ENCODE peak calls at places on chromosomes 11 and 22, in seven cellular contexts. One of them, this sample, is unnamed.

GRCh38 chr22:38461057-38461413 is 6.0 kb upstream of the KCNJ4 start:
- DNase-seq in fibroblast of lung: no peak
- DNase-seq in GM23248: no peak
- DNase-seq in MM.1S: no peak
- DNase-seq in hepatocyte: no peak
- DNase-seq in H9: no peak
- DNase-seq in H1: no peak
- DNase-seq in this sample: no peak

GRCh38 chr11:109197656-109198055 is 224.3 kb upstream of the C11orf87 start:
- DNase-seq in fibroblast of lung: no peak
- DNase-seq in GM23248: peak; percentile 25
- DNase-seq in MM.1S: no peak
- DNase-seq in hepatocyte: no peak
- DNase-seq in H9: no peak
- DNase-seq in H1: no peak
- DNase-seq in this sample: no peak

GRCh38 chr11:65479184-65480145 is 19.4 kb upstream of the MALAT1 start:
- DNase-seq in fibroblast of lung: peak; percentile 93
- DNase-seq in GM23248: peak; percentile 98
- DNase-seq in MM.1S: no peak
- DNase-seq in hepatocyte: peak; percentile 71
- DNase-seq in H9: peak; percentile 76
- DNase-seq in H1: peak; percentile 66
- DNase-seq in this sample: peak; percentile 60

GRCh38 chr11:13338437-13339069 is 61.0 kb downstream of the BMAL1 start:
- DNase-seq in fibroblast of lung: peak; percentile 65
- DNase-seq in GM23248: peak; percentile 79
- DNase-seq in MM.1S: peak; percentile 21
- DNase-seq in hepatocyte: no peak
- DNase-seq in H9: no peak
- DNase-seq in H1: no peak
- DNase-seq in this sample: no peak

GRCh38 chr11:70491696-70492472 is 93.6 kb downstream of the CTTN start:
- DNase-seq in fibroblast of lung: no peak
- DNase-seq in GM23248: no peak
- DNase-seq in MM.1S: no peak
- DNase-seq in hepatocyte: no peak
- DNase-seq in H9: no peak
- DNase-seq in H1: no peak
- DNase-seq in this sample: no peak

GRCh38 chr11:64763804-64764611 is 4.2 kb upstream of the PYGM start:
- DNase-seq in fibroblast of lung: no peak
- DNase-seq in GM23248: no peak
- DNase-seq in MM.1S: no peak
- DNase-seq in hepatocyte: no peak
- DNase-seq in H9: no peak
- DNase-seq in H1: no peak
- DNase-seq in this sample: no peak

GRCh38 chr22:22387386-22387736 is 121.2 kb downstream of the ZNF280B start:
- DNase-seq in fibroblast of lung: no peak
- DNase-seq in GM23248: no peak
- DNase-seq in MM.1S: no peak
- DNase-seq in hepatocyte: no peak
- DNase-seq in H9: no peak
- DNase-seq in H1: no peak
- DNase-seq in this sample: no peak

GRCh38 chr11:64120951-64121569 is 44.9 kb downstream of the MACROD1 start:
- DNase-seq in fibroblast of lung: peak; percentile 29
- DNase-seq in GM23248: peak; percentile 31
- DNase-seq in MM.1S: no peak
- DNase-seq in hepatocyte: no peak
- DNase-seq in H9: no peak
- DNase-seq in H1: no peak
- DNase-seq in this sample: no peak

GRCh38 chr11:119206512-119207299 is 567 bp downstream of the CBL start:
- DNase-seq in fibroblast of lung: no peak
- DNase-seq in GM23248: peak; percentile 68
- DNase-seq in MM.1S: peak; percentile 15
- DNase-seq in hepatocyte: peak; percentile 72
- DNase-seq in H9: peak; percentile 62
- DNase-seq in H1: peak; percentile 81
- DNase-seq in this sample: peak; percentile 81

GRCh38 chr11:46369458-46370152 is 11.9 kb upstream of the MDK start:
- DNase-seq in fibroblast of lung: peak; percentile 69
- DNase-seq in GM23248: peak; percentile 80
- DNase-seq in MM.1S: peak; percentile 41
- DNase-seq in hepatocyte: peak; percentile 86
- DNase-seq in H9: peak; percentile 91
- DNase-seq in H1: peak; percentile 86
- DNase-seq in this sample: peak; percentile 91

GRCh38 chr11:18455686-18456372 is at the start of gene LDHAL6A:
- DNase-seq in fibroblast of lung: no peak
- DNase-seq in GM23248: no peak
- DNase-seq in MM.1S: no peak
- DNase-seq in hepatocyte: no peak
- DNase-seq in H9: peak; percentile 56
- DNase-seq in H1: peak; percentile 53
- DNase-seq in this sample: no peak

GRCh38 chr11:69292221-69292648 is 1.7 kb upstream of the MYEOV start:
- DNase-seq in fibroblast of lung: peak; percentile 26
- DNase-seq in GM23248: peak; percentile 33
- DNase-seq in MM.1S: peak; percentile 11
- DNase-seq in hepatocyte: no peak
- DNase-seq in H9: peak; percentile 71
- DNase-seq in H1: peak; percentile 84
- DNase-seq in this sample: no peak

GRCh38 chr11:124717421-124717785 is 22.3 kb upstream of the NRGN start:
- DNase-seq in fibroblast of lung: no peak
- DNase-seq in GM23248: no peak
- DNase-seq in MM.1S: no peak
- DNase-seq in hepatocyte: no peak
- DNase-seq in H9: no peak
- DNase-seq in H1: no peak
- DNase-seq in this sample: no peak

GRCh38 chr11:69931060-69931910 is 112.1 kb upstream of the FGF3 start:
- DNase-seq in fibroblast of lung: no peak
- DNase-seq in GM23248: no peak
- DNase-seq in MM.1S: no peak
- DNase-seq in hepatocyte: no peak
- DNase-seq in H9: no peak
- DNase-seq in H1: no peak
- DNase-seq in this sample: no peak

GRCh38 chr11:123560001-123560400 is 94.4 kb downstream of the SCN3B start:
- DNase-seq in fibroblast of lung: peak; percentile 46
- DNase-seq in GM23248: peak; percentile 93
- DNase-seq in MM.1S: no peak
- DNase-seq in hepatocyte: peak; percentile 51
- DNase-seq in H9: no peak
- DNase-seq in H1: no peak
- DNase-seq in this sample: peak; percentile 72

GRCh38 chr11:35617687-35618496 is at the start of gene FJX1:
- DNase-seq in fibroblast of lung: peak; percentile 92
- DNase-seq in GM23248: peak; percentile 95
- DNase-seq in MM.1S: peak; percentile 69
- DNase-seq in hepatocyte: peak; percentile 82
- DNase-seq in H9: peak; percentile 84
- DNase-seq in H1: peak; percentile 86
- DNase-seq in this sample: peak; percentile 96

GRCh38 chr11:113504586-113504985 is 29.4 kb upstream of the DRD2 start:
- DNase-seq in fibroblast of lung: no peak
- DNase-seq in GM23248: no peak
- DNase-seq in MM.1S: no peak
- DNase-seq in hepatocyte: no peak
- DNase-seq in H9: no peak
- DNase-seq in H1: no peak
- DNase-seq in this sample: no peak

GRCh38 chr11:70158201-70158600 is 44.9 kb upstream of the FADD start:
- DNase-seq in fibroblast of lung: peak; percentile 13
- DNase-seq in GM23248: peak; percentile 71
- DNase-seq in MM.1S: no peak
- DNase-seq in hepatocyte: peak; percentile 48
- DNase-seq in H9: peak; percentile 85
- DNase-seq in H1: peak; percentile 80
- DNase-seq in this sample: peak; percentile 58

GRCh38 chr11:62994775-62995174 is 10.0 kb upstream of the SLC22A6 start:
- DNase-seq in fibroblast of lung: no peak
- DNase-seq in GM23248: no peak
- DNase-seq in MM.1S: no peak
- DNase-seq in hepatocyte: no peak
- DNase-seq in H9: no peak
- DNase-seq in H1: no peak
- DNase-seq in this sample: no peak

GRCh38 chr11:102986815-102987214 is 31.3 kb upstream of the MMP13 start:
- DNase-seq in fibroblast of lung: peak; percentile 78
- DNase-seq in GM23248: peak; percentile 71
- DNase-seq in MM.1S: no peak
- DNase-seq in hepatocyte: no peak
- DNase-seq in H9: no peak
- DNase-seq in H1: no peak
- DNase-seq in this sample: no peak

GRCh38 chr11:126968915-126969314 is 31.7 kb downstream of the KIRREL3 start:
- DNase-seq in fibroblast of lung: no peak
- DNase-seq in GM23248: peak; percentile 52
- DNase-seq in MM.1S: peak; percentile 45
- DNase-seq in hepatocyte: no peak
- DNase-seq in H9: peak; percentile 83
- DNase-seq in H1: peak; percentile 73
- DNase-seq in this sample: no peak

GRCh38 chr22:38949889-38950405 is 7.5 kb upstream of the APOBEC3A start:
- DNase-seq in fibroblast of lung: no peak
- DNase-seq in GM23248: no peak
- DNase-seq in MM.1S: no peak
- DNase-seq in hepatocyte: no peak
- DNase-seq in H9: no peak
- DNase-seq in H1: no peak
- DNase-seq in this sample: no peak

GRCh38 chr11:28674432-28675076 is 566.4 kb downstream of the METTL15 start:
- DNase-seq in fibroblast of lung: peak; percentile 68
- DNase-seq in GM23248: peak; percentile 83
- DNase-seq in MM.1S: no peak
- DNase-seq in hepatocyte: peak; percentile 30
- DNase-seq in H9: peak; percentile 51
- DNase-seq in H1: peak; percentile 61
- DNase-seq in this sample: peak; percentile 28

GRCh38 chr22:22881116-22882032 is 6.2 kb upstream of the IGLL5 start:
- DNase-seq in fibroblast of lung: no peak
- DNase-seq in GM23248: no peak
- DNase-seq in MM.1S: peak; percentile 39
- DNase-seq in hepatocyte: no peak
- DNase-seq in H9: peak; percentile 3
- DNase-seq in H1: no peak
- DNase-seq in this sample: peak; percentile 79

GRCh38 chr22:32206774-32207758 is 2.2 kb upstream of the RFPL2 start:
- DNase-seq in fibroblast of lung: no peak
- DNase-seq in GM23248: peak; percentile 33
- DNase-seq in MM.1S: peak; percentile 59
- DNase-seq in hepatocyte: peak; percentile 39
- DNase-seq in H9: peak; percentile 87
- DNase-seq in H1: peak; percentile 61
- DNase-seq in this sample: peak; percentile 32

GRCh38 chr11:86459682-86460460 is 85.2 kb downstream of the CCDC81 start:
- DNase-seq in fibroblast of lung: peak; percentile 71
- DNase-seq in GM23248: peak; percentile 85
- DNase-seq in MM.1S: no peak
- DNase-seq in hepatocyte: peak; percentile 39
- DNase-seq in H9: peak; percentile 45
- DNase-seq in H1: no peak
- DNase-seq in this sample: peak; percentile 14
- H3K4me1 ChIP-seq in fibroblast of lung: peaks cover 20% of the 10 kb centered on the region
- H3K4me1 ChIP-seq in GM23248: peaks cover 24% of the 10 kb centered on the region
- H3K4me1 ChIP-seq in MM.1S: no peaks in the 10 kb centered on the region
- H3K4me1 ChIP-seq in hepatocyte: no peaks in the 10 kb centered on the region
- H3K4me1 ChIP-seq in H9: no peaks in the 10 kb centered on the region
- H3K4me1 ChIP-seq in H1: no peaks in the 10 kb centered on the region
- H3K4me1 ChIP-seq in this sample: peaks cover 21% of the 10 kb centered on the region

DNA sequence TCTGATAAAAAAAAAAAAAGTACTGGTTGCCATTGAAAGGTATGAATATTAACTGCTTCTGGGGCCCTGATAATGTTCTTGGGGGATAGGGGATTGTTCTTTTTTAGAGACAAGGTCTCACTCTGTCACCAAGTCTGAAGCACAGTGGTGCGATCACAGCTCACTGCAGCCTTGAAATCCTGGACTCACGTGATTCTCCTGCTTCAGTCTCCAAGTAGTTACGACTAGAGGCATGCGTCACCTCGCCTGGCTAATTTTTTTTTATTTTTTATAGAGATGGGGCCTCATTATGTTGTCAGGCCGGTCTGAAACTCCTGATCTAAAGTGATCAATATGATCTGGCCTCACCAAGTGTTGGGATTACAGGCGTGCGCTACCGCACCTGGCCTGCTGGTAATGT is 63.5 kb downstream of the FCHSD2 start:
- DNase-seq in fibroblast of lung: no peak
- DNase-seq in GM23248: no peak
- DNase-seq in MM.1S: no peak
- DNase-seq in hepatocyte: no peak
- DNase-seq in H9: no peak
- DNase-seq in H1: no peak
- DNase-seq in this sample: no peak
- H3K79me2 ChIP-seq in fibroblast of lung: no peaks in the 10 kb centered on the region
- H3K79me2 ChIP-seq in GM23248: peaks cover 26% of the 10 kb centered on the region
- H3K79me2 ChIP-seq in MM.1S: peaks cover 82% of the 10 kb centered on the region
- H3K79me2 ChIP-seq in hepatocyte: peaks cover 7% of the 10 kb centered on the region
- H3K79me2 ChIP-seq in H9: no peaks in the 10 kb centered on the region
- H3K79me2 ChIP-seq in H1: no peaks in the 10 kb centered on the region
- H3K79me2 ChIP-seq in this sample: peaks cover 36% of the 10 kb centered on the region

GRCh38 chr11:135004495-135004894 is 592.5 kb upstream of the B3GAT1 start:
- DNase-seq in fibroblast of lung: no peak
- DNase-seq in GM23248: no peak
- DNase-seq in MM.1S: no peak
- DNase-seq in hepatocyte: no peak
- DNase-seq in H9: no peak
- DNase-seq in H1: no peak
- DNase-seq in this sample: peak; percentile 28
- H3K4me1 ChIP-seq in fibroblast of lung: no peaks in the 10 kb centered on the region
- H3K4me1 ChIP-seq in GM23248: no peaks in the 10 kb centered on the region
- H3K4me1 ChIP-seq in MM.1S: no peaks in the 10 kb centered on the region
- H3K4me1 ChIP-seq in hepatocyte: peaks cover 10% of the 10 kb centered on the region
- H3K4me1 ChIP-seq in H9: no peaks in the 10 kb centered on the region
- H3K4me1 ChIP-seq in H1: no peaks in the 10 kb centered on the region
- H3K4me1 ChIP-seq in this sample: peaks cover 66% of the 10 kb centered on the region

GRCh38 chr22:30718938-30719337 is 24.3 kb downstream of the OSBP2 start:
- DNase-seq in fibroblast of lung: no peak
- DNase-seq in GM23248: no peak
- DNase-seq in MM.1S: no peak
- DNase-seq in hepatocyte: no peak
- DNase-seq in H9: no peak
- DNase-seq in H1: no peak
- DNase-seq in this sample: no peak

GRCh38 chr22:30717952-30718351 is 23.3 kb downstream of the OSBP2 start:
- DNase-seq in fibroblast of lung: no peak
- DNase-seq in GM23248: peak; percentile 16
- DNase-seq in MM.1S: no peak
- DNase-seq in hepatocyte: no peak
- DNase-seq in H9: no peak
- DNase-seq in H1: no peak
- DNase-seq in this sample: no peak

GRCh38 chr22:30717331-30717921 is 22.8 kb downstream of the OSBP2 start:
- DNase-seq in fibroblast of lung: peak; percentile 78
- DNase-seq in GM23248: peak; percentile 91
- DNase-seq in MM.1S: no peak
- DNase-seq in hepatocyte: no peak
- DNase-seq in H9: no peak
- DNase-seq in H1: no peak
- DNase-seq in this sample: no peak

GRCh38 chr22:30720263-30720837 is 25.7 kb downstream of the OSBP2 start:
- DNase-seq in fibroblast of lung: no peak
- DNase-seq in GM23248: no peak
- DNase-seq in MM.1S: no peak
- DNase-seq in hepatocyte: no peak
- DNase-seq in H9: no peak
- DNase-seq in H1: no peak
- DNase-seq in this sample: no peak

GRCh38 chr22:30718491-30718890 is 23.8 kb downstream of the OSBP2 start:
- DNase-seq in fibroblast of lung: no peak
- DNase-seq in GM23248: no peak
- DNase-seq in MM.1S: no peak
- DNase-seq in hepatocyte: no peak
- DNase-seq in H9: no peak
- DNase-seq in H1: no peak
- DNase-seq in this sample: peak; percentile 37
- H3K79me2 ChIP-seq in fibroblast of lung: no peaks in the 10 kb centered on the region
- H3K79me2 ChIP-seq in GM23248: no peaks in the 10 kb centered on the region
- H3K79me2 ChIP-seq in MM.1S: no peaks in the 10 kb centered on the region
- H3K79me2 ChIP-seq in hepatocyte: no peaks in the 10 kb centered on the region
- H3K79me2 ChIP-seq in H9: no peaks in the 10 kb centered on the region
- H3K79me2 ChIP-seq in H1: no peaks in the 10 kb centered on the region
- H3K79me2 ChIP-seq in this sample: no peaks in the 10 kb centered on the region

This sample was measured in SK-N-SH.